ENCODE peak calls at places on chromosomes 5 and 9, in six cellular contexts. J is fibroblast of the conjunctiva, G is retinal pigment epithelial cell, C is kidney, B is LHCN-M2, T is mesenchymal stem cell. H is an unnamed sample.

GRCh38 chr9:119844431-119844830 is 475.2 kb upstream of the BRINP1 start:
- DNase-seq in J (no peak), G (no peak), C (no peak), B (no peak), T (no peak), H (no peak)

GRCh38 chr5:176171171-176171760 is 67.0 kb upstream of the SIMC1 start:
- DNase-seq in J (no peak), G (no peak), C (no peak), B (no peak), T (no peak), H (no peak)

GRCh38 chr9:126411225-126411947 is 84.8 kb downstream of the MVB12B start:
- DNase-seq in J (no peak), G (no peak), C (no peak), B (no peak), T (no peak), H (no peak)

GRCh38 chr9:76321185-76321828 is 72.9 kb downstream of the RFK start:
- DNase-seq in J (no peak), G (peak), C (no peak), B (peak), T (peak), H (no peak)

GRCh38 chr9:133100518-133101355 is 20.3 kb downstream of the RALGDS start:
- DNase-seq in J (no peak), G (no peak), C (no peak), B (no peak), T (no peak), H (no peak)

GRCh38 chr9:78026416-78026815 is 5.2 kb downstream of the GNAQ start:
- DNase-seq in J (no peak), G (no peak), C (no peak), B (peak), T (peak), H (no peak)

GRCh38 chr5:68875351-68875750 is 218.5 kb upstream of the SLC30A5 start:
- DNase-seq in J (no peak), G (no peak), C (no peak), B (no peak), T (no peak), H (no peak)

GRCh38 chr5:169702726-169703481 is 65.8 kb downstream of the DOCK2 start:
- DNase-seq in J (no peak), G (no peak), C (no peak), B (no peak), T (peak), H (no peak)

GRCh38 chr9:78209127-78209526 is 26.7 kb upstream of the CEP78 start:
- DNase-seq in J (no peak), G (no peak), C (no peak), B (no peak), T (no peak), H (no peak)

GRCh38 chr5:172807766-172808311 is 26.2 kb upstream of the ERGIC1 start:
- DNase-seq in J (no peak), G (no peak), C (no peak), B (no peak), T (no peak), H (no peak)

GRCh38 chr5:14009575-14009974 is 65.1 kb upstream of the DNAH5 start:
- DNase-seq in J (no peak), G (no peak), C (no peak), B (no peak), T (peak), H (no peak)

GRCh38 chr9:3397726-3398125 is 128.1 kb downstream of the RFX3 start:
- DNase-seq in J (no peak), G (no peak), C (no peak), B (no peak), T (no peak), H (no peak)

GRCh38 chr5:148864113-148864841 is 37.9 kb downstream of the ADRB2 start:
- DNase-seq in J (no peak), G (no peak), C (no peak), B (no peak), T (peak), H (no peak)

GRCh38 chr9:13804532-13804931 is 509.4 kb downstream of the NFIB start:
- DNase-seq in J (no peak), G (no peak), C (no peak), B (peak), T (no peak), H (no peak)

GRCh38 chr5:82610686-82611085 is 332.5 kb upstream of the RPS23 start:
- DNase-seq in J (no peak), G (no peak), C (no peak), B (no peak), T (no peak), H (no peak)

GRCh38 chr9:18194316-18194715 is 279.6 kb upstream of the ADAMTSL1 start:
- DNase-seq in J (no peak), G (no peak), C (no peak), B (no peak), T (no peak), H (no peak)

GRCh38 chr9:130539473-130540223 is 39.7 kb upstream of the FUBP3 start:
- DNase-seq in J (peak), G (peak), C (no peak), B (peak), T (no peak), H (no peak)

GRCh38 chr5:163867738-163868137 is 362.3 kb downstream of the MAT2B start:
- DNase-seq in J (no peak), G (no peak), C (no peak), B (no peak), T (no peak), H (no peak)

GRCh38 chr5:150500905-150501304 is 7.0 kb upstream of the NDST1 start:
- DNase-seq in J (no peak), G (no peak), C (no peak), B (no peak), T (no peak), H (no peak)

GRCh38 chr9:129640871-129641750 is 840 bp downstream of the ASB6 start:
- DNase-seq in J (no peak), G (no peak), C (peak), B (no peak), T (peak), H (no peak)

GRCh38 chr5:126490167-126490937 is 67.1 kb downstream of the GRAMD2B start:
- DNase-seq in J (peak), G (no peak), C (no peak), B (no peak), T (no peak), H (peak)

GRCh38 chr5:44875661-44876250 is 67.0 kb downstream of the MRPS30 start:
- DNase-seq in J (no peak), G (peak), C (no peak), B (peak), T (peak), H (no peak)

GRCh38 chr5:55497712-55498111 is 37.1 kb downstream of the PLPP1 start:
- DNase-seq in J (no peak), G (no peak), C (no peak), B (no peak), T (peak), H (no peak)

GRCh38 chr9:93576296-93577044 is at the start of gene PHF2:
- DNase-seq in J (no peak), G (no peak), C (peak), B (no peak), T (peak), H (no peak)

GRCh38 chr5:172637122-172637580 is 3.9 kb upstream of the NEURL1B start:
- DNase-seq in J (no peak), G (no peak), C (no peak), B (peak), T (no peak), H (no peak)

GRCh38 chr9:87382902-87383301 is 114.8 kb upstream of the DAPK1 start:
- DNase-seq in J (peak), G (no peak), C (no peak), B (peak), T (peak), H (no peak)

GRCh38 chr9:92711844-92712243 is 41.9 kb upstream of the IPPK start:
- DNase-seq in J (no peak), G (no peak), C (no peak), B (no peak), T (no peak), H (no peak)

GRCh38 chr5:68214472-68215207 is 916 bp upstream of the PIK3R1 start:
- DNase-seq in J (no peak), G (no peak), C (no peak), B (peak), T (peak), H (no peak)

GRCh38 chr5:8598356-8598755 is 729.4 kb downstream of the MTRR start:
- DNase-seq in J (no peak), G (no peak), C (no peak), B (no peak), T (no peak), H (no peak)

GRCh38 chr5:111069839-111070238 is 1.7 kb upstream of the TSLP start:
- DNase-seq in J (peak), G (peak), C (no peak), B (peak), T (peak), H (no peak)

GRCh38 chr5:122182491-122182921 is 53.2 kb downstream of the ZNF474 start:
- DNase-seq in J (peak), G (peak), C (no peak), B (peak), T (peak), H (no peak)

GRCh38 chr5:67581203-67581602 is 384.6 kb upstream of the CD180 start:
- DNase-seq in J (peak), G (no peak), C (no peak), B (peak), T (no peak), H (no peak)

GRCh38 chr9:138082918-138083636 is 205.5 kb downstream of the CACNA1B start:
- DNase-seq in J (no peak), G (no peak), C (peak), B (no peak), T (no peak), H (no peak)

GRCh38 chr5:114412509-114413171 is 50.8 kb downstream of the KCNN2 start:
- DNase-seq in J (no peak), G (no peak), C (no peak), B (no peak), T (peak), H (no peak)

GRCh38 chr9:21096172-21096900 is 18.6 kb upstream of the IFNB1 start:
- DNase-seq in J (peak), G (no peak), C (no peak), B (peak), T (peak), H (no peak)